ENCODE peak calls at places on chromosomes 6 and 20, in ten cellular contexts. K is tibial artery; Q is bronchial epithelial cell; U is right atrium auricular region; T is spleen; W is CD8-positive, alpha-beta T cell; X is adrenal gland; V is left ventricle myocardium inferior; N is neural progenitor cell; P is MM.1S. L is an unnamed sample.

GRCh38 chr6:166619912-166620311 is 7.1 kb downstream of the RPS6KA2 start:
- DNase-seq in P (no peak), Q (peak; percentile 91), V (no peak), W (no peak), K (no peak), T (no peak), U (peak; percentile 71), N (no peak), X (no peak), L (peak; percentile 31)

GRCh38 chr20:41287327-41287726 is 30.2 kb downstream of the ZHX3 start:
- DNase-seq in N (no peak), X (no peak), Q (peak; percentile 96), W (no peak), U (no peak), P (no peak), T (no peak), K (no peak), V (no peak), L (no peak)

GRCh38 chr20:46199198-46199597 is 81.1 kb downstream of the CD40 start:
- DNase-seq in X (peak; percentile 77), T (no peak), V (no peak), W (no peak), P (no peak), U (no peak), K (no peak), N (peak; percentile 75), Q (no peak), L (no peak)

GRCh38 chr6:79687759-79688158 is 56.6 kb downstream of the SH3BGRL2 start:
- DNase-seq in W (no peak), X (no peak), V (no peak), U (no peak), N (peak; percentile 30), Q (no peak), P (no peak), T (no peak), K (no peak), L (no peak)

GRCh38 chr6:39684790-39685485 is 40.3 kb downstream of the KIF6 start:
- DNase-seq in U (no peak), X (no peak), V (no peak), P (no peak), W (no peak), T (no peak), Q (peak; percentile 41), N (no peak), K (no peak), L (no peak)

GRCh38 chr6:72132425-72132824 is 246.1 kb downstream of the RIMS1 start:
- DNase-seq in X (no peak), W (no peak), P (no peak), Q (peak; percentile 76), U (no peak), V (no peak), T (no peak), K (no peak), N (no peak), L (no peak)

GRCh38 chr6:34169897-34170296 is 24.0 kb upstream of the GRM4 start:
- DNase-seq in N (no peak), T (no peak), W (no peak), X (no peak), K (no peak), Q (no peak), U (no peak), P (no peak), V (no peak), L (no peak)

GRCh38 chr6:80250391-80250997 is 144.0 kb downstream of the BCKDHB start:
- DNase-seq in V (no peak), N (no peak), T (no peak), P (no peak), U (no peak), X (no peak), K (no peak), Q (no peak), W (no peak), L (no peak)

GRCh38 chr6:158322724-158323560 is 10.7 kb downstream of the TULP4 start:
- DNase-seq in X (no peak), K (no peak), T (no peak), N (no peak), P (no peak), W (no peak), Q (peak; percentile 97), U (no peak), V (no peak), L (no peak)

GRCh38 chr20:6502999-6503398 is 264.5 kb upstream of the BMP2 start:
- DNase-seq in T (no peak), X (no peak), W (no peak), U (no peak), Q (no peak), N (no peak), P (no peak), V (no peak), K (no peak), L (no peak)

GRCh38 chr6:83847179-83847578 is 6.0 kb upstream of the RIPPLY2 start:
- DNase-seq in U (no peak), X (no peak), N (no peak), K (no peak), P (no peak), W (no peak), T (no peak), V (no peak), Q (peak; percentile 80), L (no peak)

GRCh38 chr20:63745961-63746765 is 6.6 kb downstream of the SLC2A4RG start:
- DNase-seq in V (no peak), P (no peak), U (no peak), W (no peak), Q (no peak), K (no peak), X (no peak), T (no peak), N (no peak), L (no peak)

DNA sequence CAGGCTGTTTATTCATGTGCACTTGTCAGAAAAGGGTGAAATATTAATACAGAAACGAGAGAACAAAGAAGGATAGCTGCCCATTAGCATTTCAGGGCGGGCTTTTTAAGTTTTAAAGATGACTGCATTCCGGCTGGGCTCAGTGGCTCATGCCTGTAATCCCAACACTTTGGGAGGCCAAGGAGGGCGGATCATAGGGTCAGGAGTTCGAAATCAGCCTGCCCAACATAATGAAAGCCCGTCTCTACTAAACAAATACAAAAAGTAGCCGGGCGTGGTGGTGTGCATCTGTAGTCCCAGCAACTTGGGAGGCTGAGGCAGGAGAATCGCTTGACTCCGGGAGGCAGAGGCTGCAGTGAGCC is 130.5 kb downstream of the HFE start:
- DNase-seq in X (peak; percentile 76), N (peak; percentile 70), U (no peak), Q (no peak), V (no peak), W (no peak), K (no peak), P (peak; percentile 44), T (peak; percentile 73), L (no peak)
- H3K4me3 ChIP-seq in X (peak overlapping the region; percentile 53), N (peak overlapping the region; percentile 85), U (peak overlapping the region; percentile 61), Q (peak overlapping the region; percentile 58), V (peak overlapping the region; percentile 72), W (peak overlapping the region; percentile 74), K (peak overlapping the region; percentile 68), P (peak overlapping the region; percentile 57), T (peak overlapping the region; percentile 42), L (peak overlapping the region; percentile 63)

GRCh38 chr6:85997206-85997605 is 354.5 kb upstream of the SYNCRIP start:
- DNase-seq in V (no peak), X (no peak), U (no peak), Q (peak; percentile 13), K (no peak), T (no peak), W (no peak), N (no peak), P (peak; percentile 55), L (no peak)
- TF ChIP-seq CTCF in V (no peak), X (no peak), U (no peak), Q (no peak), K (no peak), T (no peak), W (no peak), N (no peak), P (no peak), L (no peak)

GRCh38 chr20:57276221-57276620 is 9.8 kb upstream of the BMP7 start:
- DNase-seq in U (no peak), P (no peak), X (no peak), K (no peak), T (no peak), W (no peak), V (no peak), N (no peak), Q (no peak), L (no peak)

GRCh38 chr20:57275334-57275733 is 8.9 kb upstream of the BMP7 start:
- DNase-seq in N (no peak), T (no peak), Q (no peak), K (no peak), X (no peak), V (no peak), W (no peak), U (no peak), P (no peak), L (no peak)

GRCh38 chr20:57275813-57276212 is 9.4 kb upstream of the BMP7 start:
- DNase-seq in W (no peak), N (no peak), U (no peak), K (no peak), Q (peak; percentile 85), X (no peak), T (no peak), V (no peak), P (no peak), L (no peak)

GRCh38 chr20:57274299-57274698 is 7.9 kb upstream of the BMP7 start:
- DNase-seq in P (no peak), X (no peak), T (no peak), K (no peak), V (no peak), W (no peak), U (no peak), N (no peak), Q (no peak), L (no peak)

GRCh38 chr20:57274846-57275245 is 8.4 kb upstream of the BMP7 start:
- DNase-seq in X (no peak), P (no peak), Q (no peak), V (no peak), W (no peak), K (no peak), U (no peak), N (no peak), T (no peak), L (no peak)
- H3K36me3 ChIP-seq in X (no peaks in the 10 kb centered on the region), P (no peaks in the 10 kb centered on the region), Q (no peaks in the 10 kb centered on the region), V (no peaks in the 10 kb centered on the region), W (no peaks in the 10 kb centered on the region), K (no peaks in the 10 kb centered on the region), U (no peaks in the 10 kb centered on the region), N (no peaks in the 10 kb centered on the region), T (no peaks in the 10 kb centered on the region), L (no peaks in the 10 kb centered on the region)

DNA sequence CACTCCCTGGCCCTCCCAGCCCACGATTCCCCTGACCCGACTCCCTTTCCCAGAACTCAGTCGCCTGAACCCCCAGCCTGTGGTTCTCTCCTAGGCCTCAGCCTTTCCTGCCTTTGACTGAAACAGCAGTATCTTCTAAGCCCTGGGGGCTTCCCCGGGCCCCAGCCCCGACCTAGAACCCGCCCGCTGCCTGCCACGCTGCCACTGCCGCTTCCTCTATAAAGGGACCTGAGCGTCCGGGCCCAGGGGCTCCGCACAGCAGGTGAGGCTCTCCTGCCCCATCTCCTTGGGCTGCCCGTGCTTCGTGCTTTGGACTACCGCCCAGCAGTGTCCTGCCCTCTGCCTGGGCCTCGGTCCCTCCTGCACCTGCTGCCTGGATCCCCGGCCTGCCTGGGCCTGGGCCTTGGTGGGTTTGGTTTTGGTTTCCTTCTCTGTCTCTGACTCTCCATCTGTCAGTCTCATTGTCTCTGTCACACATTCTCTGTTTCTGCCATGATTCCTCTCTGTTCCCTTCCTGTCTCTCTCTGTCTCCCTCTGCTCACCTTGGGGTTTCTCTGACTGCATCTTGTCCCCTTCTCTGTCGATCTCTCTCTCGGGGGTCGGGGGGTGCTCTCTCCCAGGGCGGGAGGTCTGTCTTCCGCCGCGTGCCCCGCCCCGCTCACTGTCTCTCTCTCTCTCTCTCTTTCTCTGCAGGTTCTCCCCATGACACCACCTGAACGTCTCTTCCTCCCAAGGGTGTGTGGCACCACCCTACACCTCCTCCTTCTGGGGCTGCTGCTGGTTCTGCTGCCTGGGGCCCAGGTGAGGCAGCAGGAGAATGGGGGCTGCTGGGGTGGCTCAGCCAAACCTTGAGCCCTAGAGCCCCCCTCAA is at the start of gene LTA:
- DNase-seq in X (no peak), V (no peak), N (no peak), T (peak; percentile 92), P (peak; percentile 48), K (no peak), U (no peak), Q (no peak), W (peak; percentile 78), L (no peak)
- H3K4me3 ChIP-seq in X (no peak within 1 kb of the TSS), V (no peak within 1 kb of the TSS), N (no peak within 1 kb of the TSS), T (peak within 1 kb of the TSS; percentile 41), P (peak within 1 kb of the TSS; percentile 37), K (no peak within 1 kb of the TSS), U (no peak within 1 kb of the TSS), Q (no peak within 1 kb of the TSS), W (peak within 1 kb of the TSS; percentile 86), L (no peak within 1 kb of the TSS)

L was measured in heart right ventricle.